ENCODE peak calls at places on chromosome 16, in nine cellular contexts. One of them, this sample, is unnamed.

GRCh38 chr16:56424791-56425438 is 430 bp downstream of the AMFR start:
- DNase-seq in HuH-7.5: no peak
- DNase-seq in stimulated activated CD4-positive, alpha-beta T cell treated with anti-CD3 and anti-CD28 coated beads, Interleukin-2, amount 100 ng/mL, for 48 hours: peak; percentile 17
- DNase-seq in stimulated activated CD8-positive, alpha-beta memory T cell treated with anti-CD3 and anti-CD28 coated beads, Interleukin-7, amount 100 ng/mL, for 1 hour: no peak
- DNase-seq in Right ventricle myocardium superior: peak; percentile 51
- DNase-seq in T-helper 2 cell: peak; percentile 16
- DNase-seq in EL: peak; percentile 33
- DNase-seq in NCI-H1105: peak; percentile 38
- DNase-seq in NT2/D1: no peak
- DNase-seq in this sample: peak; percentile 63

GRCh38 chr16:72996291-72997062 is 51.5 kb downstream of the ZFHX3 start:
- DNase-seq in NCI-H1105: no peak
- DNase-seq in stimulated activated CD8-positive, alpha-beta memory T cell treated with anti-CD3 and anti-CD28 coated beads, Interleukin-7, amount 100 ng/mL, for 1 hour: no peak
- DNase-seq in EL: no peak
- DNase-seq in stimulated activated CD4-positive, alpha-beta T cell treated with anti-CD3 and anti-CD28 coated beads, Interleukin-2, amount 100 ng/mL, for 48 hours: no peak
- DNase-seq in HuH-7.5: no peak
- DNase-seq in NT2/D1: no peak
- DNase-seq in T-helper 2 cell: no peak
- DNase-seq in Right ventricle myocardium superior: no peak
- DNase-seq in this sample: no peak

GRCh38 chr16:48194828-48195566 is 39.2 kb upstream of the ABCC12 start:
- DNase-seq in NT2/D1: no peak
- DNase-seq in EL: peak; percentile 32
- DNase-seq in NCI-H1105: peak; percentile 89
- DNase-seq in Right ventricle myocardium superior: no peak
- DNase-seq in stimulated activated CD4-positive, alpha-beta T cell treated with anti-CD3 and anti-CD28 coated beads, Interleukin-2, amount 100 ng/mL, for 48 hours: no peak
- DNase-seq in stimulated activated CD8-positive, alpha-beta memory T cell treated with anti-CD3 and anti-CD28 coated beads, Interleukin-7, amount 100 ng/mL, for 1 hour: no peak
- DNase-seq in HuH-7.5: peak; percentile 27
- DNase-seq in T-helper 2 cell: no peak
- DNase-seq in this sample: no peak

GRCh38 chr16:84925092-84925772 is 86.1 kb downstream of the ZDHHC7 start:
- DNase-seq in HuH-7.5: peak; percentile 79
- DNase-seq in stimulated activated CD4-positive, alpha-beta T cell treated with anti-CD3 and anti-CD28 coated beads, Interleukin-2, amount 100 ng/mL, for 48 hours: peak; percentile 73
- DNase-seq in EL: peak; percentile 45
- DNase-seq in NCI-H1105: peak; percentile 2
- DNase-seq in NT2/D1: peak; percentile 23
- DNase-seq in stimulated activated CD8-positive, alpha-beta memory T cell treated with anti-CD3 and anti-CD28 coated beads, Interleukin-7, amount 100 ng/mL, for 1 hour: peak; percentile 14
- DNase-seq in Right ventricle myocardium superior: peak; percentile 76
- DNase-seq in T-helper 2 cell: peak; percentile 54
- DNase-seq in this sample: peak; percentile 74

GRCh38 chr16:75287708-75288107 is 36.3 kb upstream of the BCAR1 start:
- DNase-seq in NT2/D1: no peak
- DNase-seq in stimulated activated CD8-positive, alpha-beta memory T cell treated with anti-CD3 and anti-CD28 coated beads, Interleukin-7, amount 100 ng/mL, for 1 hour: no peak
- DNase-seq in Right ventricle myocardium superior: no peak
- DNase-seq in stimulated activated CD4-positive, alpha-beta T cell treated with anti-CD3 and anti-CD28 coated beads, Interleukin-2, amount 100 ng/mL, for 48 hours: no peak
- DNase-seq in EL: no peak
- DNase-seq in T-helper 2 cell: no peak
- DNase-seq in HuH-7.5: peak; percentile 29
- DNase-seq in NCI-H1105: no peak
- DNase-seq in this sample: no peak

GRCh38 chr16:381788-382717 is at the start of gene PGAP6:
- DNase-seq in EL: peak; percentile 62
- DNase-seq in Right ventricle myocardium superior: peak; percentile 75
- DNase-seq in stimulated activated CD8-positive, alpha-beta memory T cell treated with anti-CD3 and anti-CD28 coated beads, Interleukin-7, amount 100 ng/mL, for 1 hour: peak; percentile 34
- DNase-seq in stimulated activated CD4-positive, alpha-beta T cell treated with anti-CD3 and anti-CD28 coated beads, Interleukin-2, amount 100 ng/mL, for 48 hours: peak; percentile 52
- DNase-seq in NT2/D1: no peak
- DNase-seq in HuH-7.5: peak; percentile 81
- DNase-seq in T-helper 2 cell: peak; percentile 38
- DNase-seq in NCI-H1105: peak; percentile 26
- DNase-seq in this sample: peak; percentile 82

GRCh38 chr16:21162661-21163151 is 4.2 kb downstream of the LDAF1 start:
- DNase-seq in NCI-H1105: peak; percentile 35
- DNase-seq in HuH-7.5: no peak
- DNase-seq in EL: no peak
- DNase-seq in NT2/D1: no peak
- DNase-seq in stimulated activated CD8-positive, alpha-beta memory T cell treated with anti-CD3 and anti-CD28 coated beads, Interleukin-7, amount 100 ng/mL, for 1 hour: no peak
- DNase-seq in stimulated activated CD4-positive, alpha-beta T cell treated with anti-CD3 and anti-CD28 coated beads, Interleukin-2, amount 100 ng/mL, for 48 hours: no peak
- DNase-seq in Right ventricle myocardium superior: peak; percentile 84
- DNase-seq in T-helper 2 cell: no peak
- DNase-seq in this sample: peak; percentile 77

GRCh38 chr16:2841606-2842339 is 11.7 kb downstream of the ZG16B start:
- DNase-seq in NT2/D1: no peak
- DNase-seq in EL: no peak
- DNase-seq in HuH-7.5: no peak
- DNase-seq in NCI-H1105: no peak
- DNase-seq in stimulated activated CD4-positive, alpha-beta T cell treated with anti-CD3 and anti-CD28 coated beads, Interleukin-2, amount 100 ng/mL, for 48 hours: no peak
- DNase-seq in T-helper 2 cell: no peak
- DNase-seq in Right ventricle myocardium superior: no peak
- DNase-seq in stimulated activated CD8-positive, alpha-beta memory T cell treated with anti-CD3 and anti-CD28 coated beads, Interleukin-7, amount 100 ng/mL, for 1 hour: no peak
- DNase-seq in this sample: no peak

GRCh38 chr16:54080524-54081008 is 206.0 kb downstream of the IRX3 start:
- DNase-seq in NCI-H1105: no peak
- DNase-seq in T-helper 2 cell: no peak
- DNase-seq in stimulated activated CD8-positive, alpha-beta memory T cell treated with anti-CD3 and anti-CD28 coated beads, Interleukin-7, amount 100 ng/mL, for 1 hour: no peak
- DNase-seq in EL: peak; percentile 94
- DNase-seq in Right ventricle myocardium superior: no peak
- DNase-seq in HuH-7.5: no peak
- DNase-seq in NT2/D1: no peak
- DNase-seq in stimulated activated CD4-positive, alpha-beta T cell treated with anti-CD3 and anti-CD28 coated beads, Interleukin-2, amount 100 ng/mL, for 48 hours: no peak
- DNase-seq in this sample: no peak

GRCh38 chr16:52812945-52813556 is 239.6 kb downstream of the CHD9NB start:
- DNase-seq in stimulated activated CD8-positive, alpha-beta memory T cell treated with anti-CD3 and anti-CD28 coated beads, Interleukin-7, amount 100 ng/mL, for 1 hour: no peak
- DNase-seq in stimulated activated CD4-positive, alpha-beta T cell treated with anti-CD3 and anti-CD28 coated beads, Interleukin-2, amount 100 ng/mL, for 48 hours: no peak
- DNase-seq in Right ventricle myocardium superior: no peak
- DNase-seq in NT2/D1: no peak
- DNase-seq in T-helper 2 cell: no peak
- DNase-seq in EL: peak; percentile 26
- DNase-seq in HuH-7.5: no peak
- DNase-seq in NCI-H1105: no peak
- DNase-seq in this sample: no peak

GRCh38 chr16:84884311-84885023 is 64.7 kb downstream of the CRISPLD2 start:
- DNase-seq in Right ventricle myocardium superior: peak; percentile 59
- DNase-seq in NCI-H1105: no peak
- DNase-seq in NT2/D1: no peak
- DNase-seq in T-helper 2 cell: no peak
- DNase-seq in EL: no peak
- DNase-seq in stimulated activated CD8-positive, alpha-beta memory T cell treated with anti-CD3 and anti-CD28 coated beads, Interleukin-7, amount 100 ng/mL, for 1 hour: no peak
- DNase-seq in HuH-7.5: no peak
- DNase-seq in stimulated activated CD4-positive, alpha-beta T cell treated with anti-CD3 and anti-CD28 coated beads, Interleukin-2, amount 100 ng/mL, for 48 hours: no peak
- DNase-seq in this sample: no peak

GRCh38 chr16:82582971-82583370 is 43.8 kb upstream of the CDH13 start:
- DNase-seq in EL: no peak
- DNase-seq in HuH-7.5: no peak
- DNase-seq in stimulated activated CD8-positive, alpha-beta memory T cell treated with anti-CD3 and anti-CD28 coated beads, Interleukin-7, amount 100 ng/mL, for 1 hour: no peak
- DNase-seq in NT2/D1: no peak
- DNase-seq in T-helper 2 cell: no peak
- DNase-seq in stimulated activated CD4-positive, alpha-beta T cell treated with anti-CD3 and anti-CD28 coated beads, Interleukin-2, amount 100 ng/mL, for 48 hours: no peak
- DNase-seq in Right ventricle myocardium superior: no peak
- DNase-seq in NCI-H1105: no peak
- DNase-seq in this sample: no peak

GRCh38 chr16:72313903-72314302 is 141.9 kb upstream of the PMFBP1 start:
- DNase-seq in EL: no peak
- DNase-seq in stimulated activated CD4-positive, alpha-beta T cell treated with anti-CD3 and anti-CD28 coated beads, Interleukin-2, amount 100 ng/mL, for 48 hours: no peak
- DNase-seq in Right ventricle myocardium superior: no peak
- DNase-seq in NT2/D1: no peak
- DNase-seq in NCI-H1105: no peak
- DNase-seq in T-helper 2 cell: no peak
- DNase-seq in stimulated activated CD8-positive, alpha-beta memory T cell treated with anti-CD3 and anti-CD28 coated beads, Interleukin-7, amount 100 ng/mL, for 1 hour: no peak
- DNase-seq in HuH-7.5: no peak
- DNase-seq in this sample: no peak